ENCODE peak calls at places on chromosomes 12 and 14, in four cellular contexts. One of them, this sample, is unnamed.

GRCh38 chr12:75560167-75560566 is 48.8 kb upstream of the KRR1 start:
- DNase-seq in GM12878: no peak
- DNase-seq in WTC11: no peak
- DNase-seq in K562: no peak
- DNase-seq in this sample: peak; percentile 68

GRCh38 chr12:43015090-43015737 is 425.7 kb upstream of the PRICKLE1 start:
- DNase-seq in K562: no peak
- DNase-seq in GM12878: no peak
- DNase-seq in WTC11: no peak
- DNase-seq in this sample: no peak

GRCh38 chr12:28540324-28540714 is 350.1 kb downstream of the CCDC91 start:
- DNase-seq in K562: peak; percentile 10
- DNase-seq in GM12878: no peak
- DNase-seq in WTC11: no peak
- DNase-seq in this sample: no peak

GRCh38 chr12:23204933-23205778 is 580.2 kb downstream of the ETNK1 start:
- DNase-seq in GM12878: peak; percentile 27
- DNase-seq in WTC11: no peak
- DNase-seq in K562: peak; percentile 63
- DNase-seq in this sample: peak; percentile 54

GRCh38 chr14:83779266-83779665 is 1750.7 kb upstream of the FLRT2 start:
- DNase-seq in GM12878: no peak
- DNase-seq in K562: no peak
- DNase-seq in WTC11: no peak
- DNase-seq in this sample: no peak

GRCh38 chr12:88865537-88865936 is 285.3 kb upstream of the KITLG start:
- DNase-seq in WTC11: no peak
- DNase-seq in GM12878: no peak
- DNase-seq in K562: no peak
- DNase-seq in this sample: no peak

GRCh38 chr12:123442774-123443173 is 6.3 kb upstream of the RILPL2 start:
- DNase-seq in GM12878: no peak
- DNase-seq in K562: no peak
- DNase-seq in WTC11: no peak
- DNase-seq in this sample: no peak

GRCh38 chr14:101881426-101881825 is 82.9 kb upstream of the DYNC1H1 start:
- DNase-seq in WTC11: no peak
- DNase-seq in GM12878: no peak
- DNase-seq in K562: no peak
- DNase-seq in this sample: no peak

GRCh38 chr14:90499908-90500664 is 103.3 kb downstream of the CALM1 start:
- DNase-seq in WTC11: no peak
- DNase-seq in K562: no peak
- DNase-seq in GM12878: no peak
- DNase-seq in this sample: no peak

GRCh38 chr12:64569923-64570595 is 40.2 kb upstream of the RASSF3 start:
- DNase-seq in WTC11: no peak
- DNase-seq in GM12878: no peak
- DNase-seq in K562: no peak
- DNase-seq in this sample: no peak

GRCh38 chr14:22319526-22320352 is 269.3 kb downstream of the DAD1 start:
- DNase-seq in K562: peak; percentile 53
- DNase-seq in GM12878: peak; percentile 42
- DNase-seq in WTC11: peak; percentile 40
- DNase-seq in this sample: peak; percentile 80

GRCh38 chr14:99730876-99731351 is 46.8 kb downstream of the CYP46A1 start:
- DNase-seq in K562: no peak
- DNase-seq in WTC11: peak; percentile 10
- DNase-seq in GM12878: no peak
- DNase-seq in this sample: no peak

GRCh38 chr14:104598461-104599273 is 5.9 kb downstream of the TMEM179 start:
- DNase-seq in GM12878: no peak
- DNase-seq in WTC11: no peak
- DNase-seq in K562: no peak
- DNase-seq in this sample: no peak

GRCh38 chr14:105299654-105300541 is 903 bp downstream of the BRF1 start:
- DNase-seq in WTC11: no peak
- DNase-seq in K562: no peak
- DNase-seq in GM12878: no peak
- DNase-seq in this sample: no peak

GRCh38 chr14:76924363-76925151 is 98.3 kb downstream of the LRRC74A start:
- DNase-seq in GM12878: no peak
- DNase-seq in WTC11: peak; percentile 86
- DNase-seq in K562: no peak
- DNase-seq in this sample: peak; percentile 36

GRCh38 chr12:95820096-95820703 is 29.6 kb upstream of the NTN4 start:
- DNase-seq in GM12878: no peak
- DNase-seq in WTC11: no peak
- DNase-seq in K562: peak; percentile 28
- DNase-seq in this sample: peak; percentile 62

GRCh38 chr12:67957383-67957782 is 31.9 kb upstream of the IFNG-AS1 start:
- DNase-seq in GM12878: no peak
- DNase-seq in WTC11: no peak
- DNase-seq in K562: no peak
- DNase-seq in this sample: no peak

GRCh38 chr12:59372971-59373370 is 222.9 kb upstream of the SLC16A7 start:
- DNase-seq in WTC11: peak; percentile 44
- DNase-seq in GM12878: no peak
- DNase-seq in K562: no peak
- DNase-seq in this sample: no peak

GRCh38 chr12:56728139-56728861 is 3.2 kb upstream of the NACA start:
- DNase-seq in GM12878: no peak
- DNase-seq in WTC11: no peak
- DNase-seq in K562: no peak
- DNase-seq in this sample: no peak

GRCh38 chr12:12501121-12501520 is 61.5 kb downstream of the DUSP16 start:
- DNase-seq in WTC11: no peak
- DNase-seq in K562: no peak
- DNase-seq in GM12878: no peak
- DNase-seq in this sample: no peak

GRCh38 chr12:86950043-86950838 is 694.0 kb upstream of the MGAT4C start:
- DNase-seq in WTC11: no peak
- DNase-seq in GM12878: no peak
- DNase-seq in K562: no peak
- DNase-seq in this sample: no peak

GRCh38 chr14:98174031-98174430 is 1098.0 kb downstream of the BCL11B start:
- DNase-seq in GM12878: no peak
- DNase-seq in WTC11: no peak
- DNase-seq in K562: no peak
- DNase-seq in this sample: no peak

GRCh38 chr12:96774501-96775256 is 132.4 kb upstream of the NEDD1 start:
- DNase-seq in K562: no peak
- DNase-seq in GM12878: no peak
- DNase-seq in WTC11: no peak
- DNase-seq in this sample: no peak

GRCh38 chr14:32426596-32427408 is 97.7 kb downstream of the AKAP6 start:
- DNase-seq in GM12878: no peak
- DNase-seq in K562: no peak
- DNase-seq in WTC11: no peak
- DNase-seq in this sample: no peak

GRCh38 chr14:29278301-29278700 is 511.7 kb downstream of the FOXG1 start:
- DNase-seq in WTC11: no peak
- DNase-seq in GM12878: no peak
- DNase-seq in K562: no peak
- DNase-seq in this sample: no peak

GRCh38 chr12:75965661-75966060 is 65.9 kb downstream of the PHLDA1 start:
- DNase-seq in K562: no peak
- DNase-seq in GM12878: no peak
- DNase-seq in WTC11: no peak
- DNase-seq in this sample: no peak

GRCh38 chr12:1418144-1418543 is 176.2 kb downstream of the FBXL14 start:
- DNase-seq in K562: peak; percentile 7
- DNase-seq in WTC11: no peak
- DNase-seq in GM12878: no peak
- DNase-seq in this sample: no peak

GRCh38 chr14:89507926-89508460 is 91.0 kb upstream of the FOXN3 start:
- DNase-seq in GM12878: no peak
- DNase-seq in K562: no peak
- DNase-seq in WTC11: no peak
- DNase-seq in this sample: no peak

GRCh38 chr12:131065279-131065678 is 111.6 kb downstream of the ADGRD1 start:
- DNase-seq in GM12878: no peak
- DNase-seq in WTC11: no peak
- DNase-seq in K562: no peak
- DNase-seq in this sample: no peak

GRCh38 chr12:6277982-6278438 is 32.5 kb upstream of the PLEKHG6 start:
- DNase-seq in WTC11: no peak
- DNase-seq in K562: no peak
- DNase-seq in GM12878: no peak
- DNase-seq in this sample: no peak

GRCh38 chr14:73462815-73463214 is 4.5 kb upstream of the NUMB start:
- DNase-seq in WTC11: no peak
- DNase-seq in K562: peak; percentile 34
- DNase-seq in GM12878: no peak
- DNase-seq in this sample: no peak

GRCh38 chr12:27732281-27732680 is 21.6 kb downstream of the MRPS35 start:
- DNase-seq in K562: peak; percentile 23
- DNase-seq in GM12878: no peak
- DNase-seq in WTC11: peak; percentile 34
- DNase-seq in this sample: peak; percentile 39

GRCh38 chr12:112635036-112635435 is 156.5 kb upstream of the RPH3A start:
- DNase-seq in WTC11: no peak
- DNase-seq in K562: no peak
- DNase-seq in GM12878: no peak
- DNase-seq in this sample: no peak

GRCh38 chr14:37903561-37904191 is 304.0 kb upstream of the SSTR1 start:
- DNase-seq in GM12878: no peak
- DNase-seq in WTC11: no peak
- DNase-seq in K562: peak; percentile 19
- DNase-seq in this sample: peak; percentile 75

DNA sequence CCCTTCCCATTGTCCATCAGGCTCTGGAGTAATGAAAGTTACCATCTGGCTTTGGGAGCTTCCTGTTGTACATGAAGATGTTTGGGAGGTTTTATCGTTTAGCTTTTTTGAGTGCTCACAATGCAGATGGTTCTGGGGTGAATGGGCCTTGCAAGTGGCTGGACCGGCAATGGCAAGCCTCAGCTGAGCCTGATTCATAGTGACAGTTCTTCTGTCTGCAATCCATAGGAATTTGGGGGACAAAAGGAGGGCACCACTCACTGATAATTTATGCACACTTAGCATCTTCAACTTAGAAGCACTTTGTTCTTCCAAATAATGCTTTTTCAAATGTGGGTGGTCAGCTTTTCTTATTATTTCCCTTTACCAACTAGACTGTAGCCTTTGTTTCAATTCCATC is 125.7 kb downstream of the GPR135 start:
- DNase-seq in WTC11: no peak
- DNase-seq in GM12878: no peak
- DNase-seq in K562: no peak
- DNase-seq in this sample: no peak
- TF ChIP-seq CREM in WTC11: no peak
- TF ChIP-seq CREM in GM12878: no peak
- TF ChIP-seq CREM in K562: no peak
- TF ChIP-seq CREM in this sample: no peak

DNA sequence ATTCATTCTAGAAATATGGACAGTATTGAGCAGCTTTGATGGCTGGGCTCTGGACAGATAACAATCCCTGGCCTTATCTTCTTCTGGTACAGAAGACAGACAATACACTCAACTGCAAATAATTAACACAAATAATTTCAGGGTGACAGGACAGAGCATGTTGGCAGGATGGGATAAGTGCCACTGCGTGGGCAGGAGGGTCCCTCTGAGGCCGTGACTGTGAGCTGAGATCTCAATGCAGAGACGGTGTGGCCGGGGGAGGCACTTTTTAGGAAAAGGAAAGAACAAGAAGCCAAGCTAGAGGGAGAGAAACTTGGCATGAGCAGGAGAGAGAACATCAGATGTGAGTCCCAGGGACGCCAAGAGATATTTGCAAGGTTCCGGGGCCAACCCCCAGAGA is 8.1 kb downstream of the SYNE3 start:
- DNase-seq in K562: no peak
- DNase-seq in GM12878: no peak
- DNase-seq in WTC11: no peak
- DNase-seq in this sample: no peak
- TF ChIP-seq CREM in K562: no peak
- TF ChIP-seq CREM in GM12878: no peak
- TF ChIP-seq CREM in WTC11: no peak
- TF ChIP-seq CREM in this sample: no peak

DNA sequence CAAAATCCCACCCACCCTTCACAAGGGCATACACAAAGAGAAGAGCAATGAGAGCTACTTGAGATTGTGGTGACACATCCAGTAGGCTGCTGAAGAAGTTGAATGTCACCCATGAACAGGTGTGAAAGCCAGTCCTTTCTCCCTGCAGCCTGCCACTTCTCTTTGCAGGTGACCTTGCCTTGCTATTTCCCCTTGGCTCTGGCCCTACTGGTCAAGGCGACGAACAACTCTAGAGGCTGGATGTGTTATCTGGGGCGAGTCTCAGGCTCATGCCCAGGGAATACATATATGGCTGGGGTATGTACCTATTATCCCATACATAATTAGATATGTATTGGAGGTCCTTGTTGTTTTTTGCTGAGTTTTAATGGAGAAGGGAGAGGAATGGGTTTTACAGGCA is 70.2 kb upstream of the EGLN3 start:
- DNase-seq in K562: no peak
- DNase-seq in WTC11: no peak
- DNase-seq in GM12878: no peak
- DNase-seq in this sample: no peak
- TF ChIP-seq CREM in K562: no peak
- TF ChIP-seq CREM in WTC11: no peak
- TF ChIP-seq CREM in GM12878: no peak
- TF ChIP-seq CREM in this sample: no peak

DNA sequence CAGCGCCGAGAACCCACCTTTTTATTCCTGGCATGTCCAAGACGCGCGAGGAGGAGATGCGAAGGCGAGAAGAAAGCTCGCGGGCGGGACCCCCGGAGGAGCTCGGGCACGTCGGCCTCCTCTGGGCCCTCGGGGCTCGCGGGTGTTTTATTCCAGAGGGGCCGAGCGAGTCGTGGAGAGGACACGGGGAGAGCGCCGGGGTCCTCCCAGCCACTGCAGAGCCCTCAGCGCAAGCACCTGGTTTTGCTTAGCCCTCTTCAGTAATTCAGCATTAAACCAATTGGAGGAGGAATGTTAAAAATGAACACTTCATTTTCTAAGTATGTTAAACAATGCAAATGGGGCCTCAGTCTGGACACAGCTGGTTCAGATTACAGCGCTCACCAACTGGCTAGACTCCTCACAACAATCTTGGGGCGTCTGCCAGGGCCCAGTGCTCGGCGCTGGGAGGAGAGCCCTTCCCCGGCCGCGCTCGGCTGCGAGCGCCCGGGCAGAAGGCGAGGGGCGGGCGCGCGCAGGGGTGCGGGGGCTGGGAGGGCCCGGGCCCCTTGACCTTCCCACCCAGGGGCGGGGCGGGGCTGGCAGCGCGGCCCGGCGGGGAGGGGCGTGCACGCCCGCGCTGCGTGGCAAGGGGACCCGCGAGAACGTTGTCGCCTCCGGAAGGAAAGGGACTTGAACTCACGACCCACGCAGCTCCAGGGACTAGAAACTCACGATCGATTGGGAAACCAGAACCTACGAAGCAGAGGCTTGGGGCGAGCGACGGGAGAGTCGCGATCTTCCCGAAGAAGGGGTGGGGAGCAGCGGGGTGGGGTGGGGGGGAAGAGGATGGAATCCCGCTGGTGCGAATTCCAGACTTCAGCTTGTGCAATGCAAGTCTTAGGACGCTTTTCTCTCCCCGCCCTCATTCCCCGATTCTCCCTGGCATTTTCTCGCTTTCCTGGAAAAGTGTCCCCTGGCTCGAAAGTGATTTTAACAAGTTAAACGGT is at the start of gene FBLN5:
- DNase-seq in K562: no peak
- DNase-seq in WTC11: peak; percentile 58
- DNase-seq in GM12878: no peak
- DNase-seq in this sample: no peak
- TF ChIP-seq CREM in K562: no peak
- TF ChIP-seq CREM in WTC11: no peak
- TF ChIP-seq CREM in GM12878: no peak
- TF ChIP-seq CREM in this sample: no peak

This sample was measured in HepG2.